ENCODE peak calls at places on chromosomes 1 and 21, in five cellular contexts. U is ovary, N is body of pancreas, S is esophagus squamous epithelium, O is A549. M is an unnamed sample.

GRCh38 chr21:46562964-46563607 is 41.8 kb downstream of the S100B start:
- DNase-seq in N (no peak), O (no peak), U (no peak), S (no peak), M (no peak)

GRCh38 chr1:180433873-180434272 is 68.5 kb downstream of the ACBD6 start:
- DNase-seq in S (no peak), O (no peak), N (no peak), U (no peak), M (no peak)

GRCh38 chr1:165896277-165896676 is 68.9 kb downstream of the UCK2 start:
- DNase-seq in S (no peak), U (no peak), O (no peak), N (no peak), M (no peak)

GRCh38 chr1:162899422-162900168 is 38.6 kb upstream of the CCDC190 start:
- DNase-seq in N (no peak), S (no peak), U (no peak), O (no peak), M (no peak)

GRCh38 chr1:214590696-214591095 is 12.3 kb upstream of the CENPF start:
- DNase-seq in U (no peak), S (no peak), O (no peak), N (no peak), M (no peak)

GRCh38 chr1:207807395-207808321 is 55.8 kb downstream of the CD46 start:
- DNase-seq in N (peak), S (no peak), O (no peak), U (peak), M (no peak)

GRCh38 chr1:229869225-229869624 is 197.8 kb upstream of the GALNT2 start:
- DNase-seq in S (no peak), U (no peak), O (no peak), N (no peak), M (no peak)

GRCh38 chr1:173267453-173267945 is 60.4 kb upstream of the TNFSF4 start:
- DNase-seq in O (no peak), N (no peak), S (no peak), U (no peak), M (no peak)

GRCh38 chr1:11316701-11317100 is 43.7 kb downstream of the UBIAD1 start:
- DNase-seq in O (no peak), U (no peak), S (no peak), N (no peak), M (no peak)

GRCh38 chr1:156160744-156161181 is 7.4 kb downstream of the SEMA4A start:
- DNase-seq in N (peak), S (no peak), U (peak), O (no peak), M (peak)

GRCh38 chr21:20737227-20737626 is 261.0 kb upstream of the NCAM2 start:
- DNase-seq in U (no peak), O (no peak), S (no peak), N (no peak), M (no peak)

GRCh38 chr21:26409735-26410134 is 163.4 kb downstream of the CYYR1 start:
- DNase-seq in U (no peak), S (no peak), O (no peak), N (no peak), M (no peak)
- TF ChIP-seq CTCF in U (no peak), S (no peak), O (no peak), N (no peak), M (no peak)

DNA sequence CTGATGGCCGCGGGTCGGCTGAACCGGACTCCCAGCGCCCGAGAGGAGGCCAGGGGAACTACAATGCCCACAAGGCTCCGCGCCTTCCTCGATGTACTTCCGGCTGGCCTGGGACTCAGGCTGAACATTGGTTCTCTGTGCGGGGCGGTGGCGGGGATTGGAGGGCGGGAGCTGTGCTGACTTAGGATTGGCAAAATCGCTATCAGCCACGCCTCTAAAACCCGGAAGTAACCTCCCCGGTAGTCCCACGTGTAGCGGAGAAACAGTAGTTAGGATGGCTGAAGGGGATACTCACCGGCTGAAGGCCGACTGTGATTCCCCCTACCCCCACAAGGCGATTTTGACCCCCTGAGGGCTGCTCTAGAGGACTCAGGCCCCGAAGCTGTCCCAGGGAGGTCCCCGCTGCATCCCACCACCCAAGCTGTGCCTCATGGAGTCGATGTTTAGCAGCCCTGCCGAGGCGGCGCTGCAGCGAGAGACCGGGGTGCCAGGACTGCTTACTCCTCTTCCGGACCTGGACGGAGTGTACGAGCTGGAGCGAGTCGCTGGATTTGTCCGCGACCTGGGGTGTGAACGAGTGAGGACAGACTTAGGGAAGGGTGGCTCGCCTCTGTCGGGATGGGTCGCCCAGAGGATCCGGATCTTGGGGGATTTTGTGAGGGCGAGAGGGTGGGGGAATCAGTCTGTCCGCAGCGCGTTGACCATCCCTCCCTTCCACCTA is at the start of gene DPH2:
- DNase-seq in N (peak), S (peak), U (peak), O (peak), M (peak)
- TF ChIP-seq POLR2A in N (peak), S (no peak), U (no peak), O (peak), M (no peak)

GRCh38 chr21:27735699-27736098 is 768.8 kb upstream of the ADAMTS5 start:
- DNase-seq in O (no peak), S (no peak), U (no peak), N (no peak), M (no peak)
- H3K4me3 ChIP-seq in O (no peak), S (no peak), U (no peak), N (no peak), M (no peak)

DNA sequence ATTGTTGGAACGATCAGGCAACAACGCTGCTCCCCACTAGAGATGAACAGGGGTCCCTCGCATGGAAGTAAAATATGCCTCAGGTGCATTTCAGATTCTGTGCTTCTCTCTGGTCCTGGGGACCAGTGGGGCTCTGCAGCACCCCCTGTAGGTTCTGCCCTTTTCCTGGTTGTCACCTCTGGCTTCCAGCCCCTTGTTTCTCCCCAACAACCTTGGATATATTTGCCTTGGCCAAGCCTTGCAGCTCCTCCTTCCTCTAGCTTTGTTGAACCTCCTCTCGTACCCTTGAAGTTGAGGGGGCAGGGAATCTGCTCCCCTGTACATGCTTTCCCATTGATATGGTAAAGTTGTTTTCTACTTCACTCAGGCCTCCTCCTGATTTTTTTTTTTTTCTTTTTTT is 5.4 kb upstream of the RGSL1 start:
- DNase-seq in U (no peak), N (no peak), S (no peak), O (no peak), M (no peak)
- TF ChIP-seq CTCF in U (no peak), N (no peak), S (no peak), O (no peak), M (no peak)

DNA sequence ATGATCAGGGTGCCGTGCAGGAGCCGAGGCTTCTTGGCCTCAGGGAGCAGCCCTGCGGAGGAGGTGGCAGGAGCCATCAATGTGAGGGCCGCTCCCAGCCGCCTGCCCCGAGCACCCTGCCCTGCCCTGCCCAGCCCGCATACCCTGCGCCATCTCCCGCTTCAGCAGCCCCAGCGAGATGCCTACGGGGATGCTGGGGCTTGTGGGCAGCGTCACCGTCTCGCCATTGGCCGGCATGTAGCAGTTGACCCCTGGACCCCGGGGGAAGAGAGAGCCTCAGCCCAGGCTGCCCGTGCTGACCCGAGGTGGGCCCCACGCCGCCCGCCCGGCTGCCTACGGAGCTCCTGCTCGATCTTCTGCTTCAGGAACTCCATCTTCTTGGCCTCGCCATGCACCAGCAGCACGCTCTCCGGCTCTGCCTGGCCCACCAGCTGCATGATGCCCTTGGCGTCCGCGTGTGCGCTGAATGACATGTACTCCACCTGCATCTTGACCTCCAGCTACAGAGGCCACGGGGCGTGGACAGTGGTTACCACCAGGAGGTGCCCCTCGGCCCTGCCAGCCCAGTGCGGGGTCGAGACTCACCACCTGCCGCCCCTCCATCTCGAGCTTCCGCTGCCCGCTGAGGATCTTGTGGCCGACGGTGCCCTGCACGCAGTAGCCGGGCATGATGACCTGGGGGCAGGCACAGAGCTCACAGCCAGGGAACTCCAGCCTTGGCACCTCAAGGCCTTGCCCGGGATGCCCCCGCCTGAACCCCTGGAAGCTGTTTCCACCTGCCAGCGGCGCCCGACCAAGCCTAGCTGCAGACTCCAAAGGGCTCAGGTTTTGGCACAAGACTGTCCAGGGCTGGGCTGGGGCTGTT is 4.3 kb downstream of the PUSL1 start:
- DNase-seq in U (no peak), N (no peak), S (no peak), O (no peak), M (no peak)
- TF ChIP-seq POLR2A in U (no peak), N (no peak), S (no peak), O (no peak), M (no peak)

DNA sequence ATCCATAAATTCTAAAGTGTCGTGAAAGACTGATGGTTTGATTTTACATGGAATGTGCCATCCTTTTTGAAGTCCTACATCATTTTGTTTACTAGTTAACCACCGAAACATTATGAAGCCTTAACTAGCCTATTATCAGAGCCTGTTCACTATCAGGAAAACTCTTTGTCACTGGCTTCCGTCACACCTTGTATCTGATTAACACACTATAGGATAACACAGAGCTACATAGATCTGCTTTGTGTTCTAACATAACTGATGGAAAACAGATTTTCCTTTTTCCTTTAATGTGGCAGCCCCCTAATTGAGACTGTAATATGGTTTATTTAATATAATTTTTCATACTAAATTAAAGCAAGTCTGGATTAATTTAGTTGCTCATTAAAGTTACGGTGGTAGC is 74.5 kb upstream of the SCYL3 start:
- DNase-seq in N (no peak), S (no peak), O (no peak), U (no peak), M (no peak)
- H3K4me3 ChIP-seq in N (no peak), S (no peak), O (no peak), U (no peak), M (no peak)